ENCODE peak calls at places on chromosomes 11 and 22, in seven cellular contexts. V is mesendoderm, H is gastrocnemius medialis, T is cardiac muscle cell, M is heart right ventricle, Z is PC-3, X is A549. R is an unnamed sample.
A peak's percentile ranks its signal among the peaks of the same experiment; 100 is the strongest.

GRCh38 chr11:12704049-12704448 is 29.8 kb downstream of the TEAD1 start:
- DNase-seq in Z (peak; percentile 30), H (no peak), M (no peak), V (no peak), T (no peak), X (no peak), R (peak; percentile 73)

GRCh38 chr11:1854132-1854948 is 1.5 kb downstream of the LSP1 start:
- DNase-seq in X (no peak), T (no peak), M (no peak), H (peak; percentile 86), V (no peak), Z (no peak), R (no peak)

GRCh38 chr22:20422965-20423635 is 14.5 kb downstream of the SCARF2 start:
- DNase-seq in T (no peak), V (no peak), H (peak; percentile 79), Z (no peak), X (no peak), M (peak; percentile 72), R (peak; percentile 29)

GRCh38 chr11:134216816-134217215 is 7.0 kb downstream of the NCAPD3 start:
- DNase-seq in T (no peak), Z (no peak), X (no peak), V (no peak), M (no peak), H (no peak), R (no peak)

GRCh38 chr11:134154441-134154840 is 69.3 kb downstream of the NCAPD3 start:
- DNase-seq in X (no peak), V (no peak), Z (no peak), T (no peak), M (no peak), H (no peak), R (no peak)

GRCh38 chr11:72443016-72443415 is 8.7 kb upstream of the CLPB start:
- DNase-seq in H (no peak), Z (no peak), V (no peak), M (no peak), X (no peak), T (no peak), R (peak; percentile 26)

GRCh38 chr11:120012245-120012644 is 125.7 kb downstream of the TRIM29 start:
- DNase-seq in H (no peak), T (no peak), M (no peak), V (no peak), X (no peak), Z (no peak), R (no peak)

GRCh38 chr11:44241851-44242250 is 68.1 kb downstream of the ALX4 start:
- DNase-seq in T (no peak), Z (no peak), V (no peak), X (no peak), M (peak; percentile 21), H (peak; percentile 95), R (no peak)

GRCh38 chr11:33920838-33921613 is 29.1 kb upstream of the LMO2 start:
- DNase-seq in M (no peak), X (no peak), T (no peak), H (no peak), V (no peak), Z (no peak), R (peak; percentile 74)

GRCh38 chr11:72227316-72228228 is 3.0 kb downstream of the INPPL1 start:
- DNase-seq in M (no peak), X (no peak), Z (peak; percentile 17), H (peak; percentile 15), T (no peak), V (no peak), R (peak; percentile 75)

GRCh38 chr11:44654057-44654456 is 72.7 kb upstream of the TSPAN18 start:
- DNase-seq in V (no peak), M (no peak), H (no peak), Z (no peak), T (no peak), X (no peak), R (no peak)

GRCh38 chr11:12909866-12910265 is 99.2 kb upstream of the RASSF10 start:
- DNase-seq in Z (no peak), H (no peak), T (no peak), M (no peak), V (no peak), X (no peak), R (no peak)

GRCh38 chr11:59102259-59102765 is 4.7 kb upstream of the FAM111B start:
- DNase-seq in X (peak; percentile 78), V (peak; percentile 93), Z (peak; percentile 68), M (peak; percentile 21), H (no peak), T (peak; percentile 66), R (peak; percentile 23)

GRCh38 chr11:117883063-117883462 is 6.6 kb upstream of the FXYD6 start:
- DNase-seq in V (no peak), Z (no peak), M (no peak), T (no peak), X (no peak), H (no peak), R (no peak)

GRCh38 chr11:125358254-125358840 is 137.7 kb downstream of the FEZ1 start:
- DNase-seq in V (no peak), T (no peak), M (no peak), Z (peak; percentile 27), H (no peak), X (no peak), R (peak; percentile 70)

GRCh38 chr22:26168934-26169311 is 339 bp upstream of the SEZ6L start:
- DNase-seq in T (no peak), H (no peak), Z (no peak), V (peak; percentile 65), M (no peak), X (no peak), R (peak; percentile 6)

GRCh38 chr11:65571420-65571819 is 918 bp upstream of the FAM89B start:
- DNase-seq in V (no peak), M (no peak), H (no peak), Z (no peak), T (no peak), X (no peak), R (no peak)

GRCh38 chr11:65573391-65574146 is 1.2 kb downstream of the FAM89B start:
- DNase-seq in T (no peak), X (no peak), H (peak; percentile 85), V (no peak), Z (peak; percentile 44), M (no peak), R (no peak)

GRCh38 chr11:65571940-65572339 is 398 bp upstream of the FAM89B start:
- DNase-seq in Z (peak; percentile 84), V (peak; percentile 91), X (peak; percentile 79), M (no peak), H (no peak), T (no peak), R (peak; percentile 48)

GRCh38 chr11:65574147-65574962 is 1.5 kb upstream of the EHBP1L1 start:
- DNase-seq in T (peak; percentile 81), X (peak; percentile 91), Z (peak; percentile 98), V (peak; percentile 96), M (peak; percentile 97), H (peak; percentile 85), R (peak; percentile 96)

GRCh38 chr11:65572356-65573043 is at the start of gene FAM89B:
- DNase-seq in V (peak; percentile 86), T (peak; percentile 88), X (peak; percentile 82), H (peak; percentile 88), Z (peak; percentile 92), M (peak; percentile 95), R (peak; percentile 82)
- H3K4me1 ChIP-seq in V (peaks cover 11% of the 10 kb centered on the region), T (peaks cover 32% of the 10 kb centered on the region), X (peaks cover 59% of the 10 kb centered on the region), H (peaks cover 75% of the 10 kb centered on the region), Z (peaks cover 58% of the 10 kb centered on the region), M (peaks cover 78% of the 10 kb centered on the region), R (peaks cover 48% of the 10 kb centered on the region)

GRCh38 chr11:114088216-114088615 is 28.7 kb downstream of the ZBTB16 start:
- DNase-seq in V (no peak), X (no peak), H (peak; percentile 60), Z (peak; percentile 23), M (no peak), T (no peak), R (no peak)

GRCh38 chr11:114088836-114089235 is 29.3 kb downstream of the ZBTB16 start:
- DNase-seq in H (peak; percentile 71), X (no peak), T (no peak), Z (no peak), V (no peak), M (no peak), R (no peak)

GRCh38 chr11:114085965-114086364 is 26.5 kb downstream of the ZBTB16 start:
- DNase-seq in X (no peak), H (peak; percentile 89), V (no peak), M (no peak), T (no peak), Z (peak; percentile 32), R (no peak)

GRCh38 chr11:114086394-114086793 is 26.9 kb downstream of the ZBTB16 start:
- DNase-seq in T (no peak), X (no peak), Z (no peak), H (no peak), V (no peak), M (no peak), R (no peak)

DNA sequence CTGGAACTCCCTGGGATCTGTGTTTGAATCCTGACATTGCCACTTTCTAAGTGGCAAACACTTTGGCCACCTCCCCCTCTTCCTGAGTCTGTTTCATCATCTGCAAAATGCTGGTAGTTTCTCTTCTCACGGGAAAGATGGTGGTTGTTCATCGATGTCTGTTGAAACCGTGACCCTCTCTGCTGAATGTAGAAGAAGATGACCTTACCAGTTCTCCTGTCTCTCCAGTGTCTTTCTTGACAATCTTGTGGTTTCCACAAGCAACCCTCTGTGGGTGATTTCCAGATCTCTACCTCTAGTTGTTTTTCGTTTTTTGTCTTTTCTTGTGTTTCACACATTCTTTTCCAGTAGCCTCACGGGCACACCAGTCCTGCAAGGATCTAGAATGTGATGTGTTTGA is 27.5 kb downstream of the ZBTB16 start:
- DNase-seq in T (no peak), H (peak; percentile 18), X (no peak), M (no peak), V (no peak), Z (no peak), R (no peak)
- H3K4me1 ChIP-seq in T (peaks cover 16% of the 10 kb centered on the region), H (peaks cover 100% of the 10 kb centered on the region), X (peaks cover 2% of the 10 kb centered on the region), M (peaks cover 99% of the 10 kb centered on the region), V (no peaks in the 10 kb centered on the region), Z (no peaks in the 10 kb centered on the region), R (no peaks in the 10 kb centered on the region)

GRCh38 chr22:29266564-29267461 is 968 bp downstream of the RHBDD3 start:
- DNase-seq in M (no peak), T (peak; percentile 5), H (no peak), Z (no peak), V (peak; percentile 72), X (no peak), R (peak; percentile 13)
- H3K4me1 ChIP-seq in M (peaks cover 48% of the 10 kb centered on the region), T (peaks cover 25% of the 10 kb centered on the region), H (peaks cover 45% of the 10 kb centered on the region), Z (peaks cover 27% of the 10 kb centered on the region), V (peaks cover 11% of the 10 kb centered on the region), X (peaks cover 26% of the 10 kb centered on the region), R (peaks cover 27% of the 10 kb centered on the region)

DNA sequence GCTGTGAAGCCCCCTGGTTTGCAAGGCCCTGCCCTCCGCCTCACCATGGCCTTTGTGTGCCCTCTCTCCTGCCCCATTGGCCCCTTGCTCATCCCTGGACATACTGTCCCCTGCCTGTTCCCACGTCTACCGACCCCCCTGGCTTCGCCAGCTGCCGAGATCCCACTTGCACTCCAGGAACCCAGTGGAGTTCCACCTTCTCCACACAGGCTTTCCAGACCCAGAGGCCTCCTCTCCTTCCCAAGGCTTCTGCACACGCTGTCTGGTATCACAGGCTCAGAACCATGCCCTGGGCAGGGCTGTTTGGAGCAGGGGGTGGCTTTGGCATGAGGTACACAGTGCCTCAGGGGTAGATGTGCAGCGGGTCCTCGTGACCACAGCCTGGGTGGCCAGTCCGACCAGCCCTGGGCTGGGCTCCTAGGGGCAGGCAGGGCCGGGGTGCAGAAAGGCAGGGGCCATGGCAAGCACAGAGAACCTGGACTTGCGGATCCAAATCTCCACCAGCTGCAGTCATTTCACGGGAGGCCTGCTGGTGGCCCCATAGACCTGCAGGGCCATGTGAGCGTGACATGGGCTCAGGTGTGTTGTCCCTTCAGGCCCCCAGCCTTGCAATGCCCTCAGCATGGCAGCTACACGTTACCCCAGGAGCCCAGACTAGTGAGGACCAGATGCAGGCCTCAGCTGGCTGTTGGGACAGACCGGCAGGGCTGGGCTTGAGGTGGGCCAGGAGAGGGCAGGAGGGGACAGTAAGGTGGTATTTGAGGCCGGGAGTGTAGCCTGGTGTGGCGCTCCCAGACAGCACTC is 9.5 kb downstream of the GRK2 start:
- DNase-seq in H (peak; percentile 10), Z (no peak), T (no peak), V (peak; percentile 27), X (no peak), M (no peak), R (no peak)
- H3K4me1 ChIP-seq in H (peaks cover 74% of the 10 kb centered on the region), Z (no peaks in the 10 kb centered on the region), T (peaks cover 20% of the 10 kb centered on the region), V (peaks cover 14% of the 10 kb centered on the region), X (peaks cover 4% of the 10 kb centered on the region), M (peaks cover 97% of the 10 kb centered on the region), R (peaks cover 31% of the 10 kb centered on the region)

R was measured in fibroblast of lung.